ENCODE peak calls at places on chromosomes 3 and 15, in six cellular contexts. U is mesendoderm, G is H9, H is neuronal stem cell, L is mesenchymal stem cell, E is H1. R is an unnamed sample.

GRCh38 chr3:24513463-24513862 is 18.8 kb upstream of the THRB start:
- DNase-seq in G (no peak), H (no peak), U (no peak), E (no peak), L (peak), R (no peak)

GRCh38 chr3:112747624-112748023 is 99.0 kb downstream of the CD200R1L start:
- DNase-seq in G (no peak), E (no peak), H (no peak), U (no peak), L (no peak), R (no peak)

GRCh38 chr15:70967646-70968045 is 75.0 kb downstream of the LRRC49 start:
- DNase-seq in L (no peak), E (no peak), H (no peak), G (no peak), U (no peak), R (no peak)

GRCh38 chr3:73622135-73622534 is 2.6 kb downstream of the PDZRN3 start:
- DNase-seq in E (no peak), U (no peak), H (no peak), G (peak), L (peak), R (peak)

GRCh38 chr3:22734207-22734606 is 468.9 kb upstream of the UBE2E2 start:
- DNase-seq in G (no peak), H (no peak), E (no peak), U (peak), L (no peak), R (no peak)

GRCh38 chr15:57680021-57680420 is 26.5 kb upstream of the POLR2M start:
- DNase-seq in L (peak), U (no peak), G (no peak), H (no peak), E (no peak), R (peak)

GRCh38 chr15:20344601-20345400 is 196.8 kb downstream of the GOLGA6L6 start:
- DNase-seq in E (no peak), H (no peak), L (no peak), U (no peak), G (peak), R (no peak)

GRCh38 chr3:31004025-31004678 is 109.7 kb upstream of the GADL1 start:
- DNase-seq in E (no peak), H (no peak), G (no peak), U (no peak), L (peak), R (peak)

GRCh38 chr3:14113964-14114667 is 10.6 kb downstream of the CHCHD4 start:
- DNase-seq in H (no peak), E (no peak), U (peak), G (no peak), L (no peak), R (no peak)

GRCh38 chr3:127674793-127675189 is 2.0 kb downstream of the ABTB1 start:
- DNase-seq in E (no peak), L (no peak), G (no peak), H (no peak), U (no peak), R (no peak)

GRCh38 chr3:64131755-64132154 is 93.5 kb downstream of the PRICKLE2 start:
- DNase-seq in L (peak), G (no peak), H (no peak), E (no peak), U (no peak), R (no peak)

GRCh38 chr3:97736928-97737327 is 27.6 kb upstream of the ARL6 start:
- DNase-seq in H (no peak), E (no peak), L (no peak), U (no peak), G (no peak), R (no peak)

GRCh38 chr15:64536244-64536836 is 76.0 kb downstream of the ZNF609 start:
- DNase-seq in G (no peak), E (no peak), H (no peak), L (peak), U (peak), R (peak)

GRCh38 chr3:124217542-124217941 is 225.6 kb upstream of the ROPN1 start:
- DNase-seq in E (no peak), U (peak), L (peak), G (peak), H (peak), R (peak)

GRCh38 chr15:57330619-57331018 is 45.7 kb upstream of the CGNL1 start:
- DNase-seq in G (no peak), U (no peak), E (no peak), H (no peak), L (no peak), R (peak)

GRCh38 chr3:188700497-188700896 is 471.3 kb upstream of the TPRG1 start:
- DNase-seq in E (no peak), L (no peak), G (no peak), U (no peak), H (no peak), R (no peak)

GRCh38 chr15:33915571-33916407 is 52.5 kb upstream of the CHRM5 start:
- DNase-seq in E (no peak), U (peak), G (peak), L (no peak), H (no peak), R (no peak)

GRCh38 chr3:62732183-62732904 is 142.9 kb downstream of the CADPS start:
- DNase-seq in E (no peak), G (no peak), H (no peak), U (no peak), L (no peak), R (no peak)

GRCh38 chr3:76997733-76998132 is 42.2 kb upstream of the ROBO2 start:
- DNase-seq in L (peak), H (no peak), U (no peak), G (no peak), E (no peak), R (peak)

GRCh38 chr3:96267577-96267976 is 546.8 kb upstream of the EPHA6 start:
- DNase-seq in U (no peak), G (no peak), E (no peak), L (no peak), H (no peak), R (no peak)

GRCh38 chr15:81165565-81165964 is 31.1 kb upstream of the IL16 start:
- DNase-seq in G (no peak), L (no peak), U (no peak), H (no peak), E (no peak), R (peak)

GRCh38 chr15:70559223-70559823 is 204.0 kb downstream of the UACA start:
- DNase-seq in E (no peak), U (no peak), L (peak), H (no peak), G (peak), R (peak)

GRCh38 chr3:147960791-147961190 is 551.6 kb downstream of the ZIC1 start:
- DNase-seq in L (no peak), E (no peak), H (no peak), G (peak), U (peak), R (no peak)

GRCh38 chr15:34733621-34734020 is 21.2 kb downstream of the GJD2 start:
- DNase-seq in U (no peak), G (no peak), E (no peak), H (no peak), L (no peak), R (no peak)

GRCh38 chr3:148937477-148937876 is 53.9 kb upstream of the GYG1 start:
- DNase-seq in U (no peak), L (no peak), E (no peak), H (no peak), G (no peak), R (peak)

GRCh38 chr3:139327861-139328260 is 16.0 kb upstream of the MRPS22 start:
- DNase-seq in E (no peak), U (no peak), G (no peak), H (no peak), L (no peak), R (no peak)

GRCh38 chr15:48671381-48672022 is 26.0 kb upstream of the FBN1 start:
- DNase-seq in L (no peak), H (no peak), E (no peak), U (peak), G (no peak), R (peak)

GRCh38 chr15:52112203-52112750 is 298 bp downstream of the BCL2L10 start:
- DNase-seq in G (peak), H (no peak), U (no peak), E (no peak), L (no peak), R (no peak)

GRCh38 chr15:62708470-62708869 is 334.1 kb upstream of the TPM1 start:
- DNase-seq in U (no peak), L (no peak), E (no peak), H (no peak), G (no peak), R (no peak)

GRCh38 chr15:34275721-34276120 is 50.9 kb downstream of the EMC4 start:
- DNase-seq in G (no peak), U (no peak), E (no peak), H (no peak), L (no peak), R (no peak)

GRCh38 chr3:133364704-133365103 is 35.2 kb upstream of the BFSP2 start:
- DNase-seq in E (no peak), H (no peak), L (no peak), G (no peak), U (no peak), R (no peak)

GRCh38 chr3:143896486-143896885 is 48.2 kb upstream of the SLC9A9 start:
- DNase-seq in U (no peak), L (no peak), E (no peak), G (no peak), H (no peak), R (no peak)

GRCh38 chr3:126389112-126389791 is 5.5 kb upstream of the CFAP100 start:
- DNase-seq in E (peak), G (peak), U (peak), H (peak), L (peak), R (peak)

GRCh38 chr3:65829228-65829627 is 209.5 kb downstream of the MAGI1 start:
- DNase-seq in U (peak), G (no peak), H (no peak), E (no peak), L (no peak), R (no peak)

GRCh38 chr3:30344288-30344687 is 262.1 kb upstream of the TGFBR2 start:
- DNase-seq in L (no peak), H (no peak), U (no peak), G (no peak), E (no peak), R (no peak)

GRCh38 chr15:68414591-68414990 is 17.4 kb downstream of the ITGA11 start:
- DNase-seq in G (peak), U (no peak), H (no peak), L (no peak), E (no peak), R (no peak)

GRCh38 chr3:66466606-66467270 is 34.1 kb downstream of the LRIG1 start:
- DNase-seq in G (no peak), L (no peak), E (no peak), H (no peak), U (no peak), R (no peak)

GRCh38 chr15:88980498-88980897 is 67.3 kb upstream of the MFGE8 start:
- DNase-seq in L (no peak), H (no peak), U (no peak), E (no peak), G (no peak), R (no peak)

GRCh38 chr15:88981244-88982215 is 68.4 kb upstream of the MFGE8 start:
- DNase-seq in G (no peak), U (peak), E (no peak), L (no peak), H (no peak), R (no peak)

GRCh38 chr15:88982946-88983342 is 69.8 kb upstream of the MFGE8 start:
- DNase-seq in E (no peak), H (no peak), G (no peak), U (peak), L (no peak), R (no peak)

GRCh38 chr15:88983861-88984429 is 70.8 kb upstream of the MFGE8 start:
- DNase-seq in E (no peak), L (no peak), H (no peak), G (no peak), U (no peak), R (no peak)

DNA sequence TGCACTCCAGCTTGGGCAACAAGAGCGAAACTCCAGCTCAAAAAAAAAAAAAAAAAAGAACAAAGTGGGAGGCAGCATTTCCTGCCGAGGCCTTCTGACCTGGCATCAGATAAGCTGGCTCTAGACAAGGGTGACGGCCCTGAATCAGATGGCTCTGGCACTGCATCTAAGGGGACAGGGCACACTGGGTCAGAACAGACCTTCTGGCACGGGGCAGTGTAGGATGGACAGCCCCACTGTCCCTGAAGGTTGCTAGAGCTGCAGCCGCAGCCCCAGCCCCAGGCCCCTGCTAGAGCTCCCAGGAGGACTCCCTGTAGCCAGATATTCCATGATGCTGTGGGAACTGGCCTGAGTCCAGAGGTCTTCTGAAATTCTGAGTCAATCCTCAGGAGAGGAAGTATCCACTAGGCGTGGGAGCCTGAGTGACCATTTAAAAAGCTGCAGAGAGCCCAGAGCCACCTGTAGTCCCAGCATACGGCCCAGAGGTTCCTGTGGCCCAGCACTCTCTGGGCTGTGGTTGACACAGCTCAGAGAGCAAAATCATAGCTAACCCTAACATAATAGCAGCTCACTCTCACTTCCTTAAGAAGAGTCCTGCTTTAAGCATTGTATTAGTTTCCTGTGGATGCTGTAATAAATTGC is 69.2 kb upstream of the MFGE8 start:
- DNase-seq in L (peak), H (no peak), U (peak), E (no peak), G (no peak), R (peak)
- H3K4ac ChIP-seq in L (peak), H (no peak), U (peak), E (peak), G (no peak), R (peak)

DNA sequence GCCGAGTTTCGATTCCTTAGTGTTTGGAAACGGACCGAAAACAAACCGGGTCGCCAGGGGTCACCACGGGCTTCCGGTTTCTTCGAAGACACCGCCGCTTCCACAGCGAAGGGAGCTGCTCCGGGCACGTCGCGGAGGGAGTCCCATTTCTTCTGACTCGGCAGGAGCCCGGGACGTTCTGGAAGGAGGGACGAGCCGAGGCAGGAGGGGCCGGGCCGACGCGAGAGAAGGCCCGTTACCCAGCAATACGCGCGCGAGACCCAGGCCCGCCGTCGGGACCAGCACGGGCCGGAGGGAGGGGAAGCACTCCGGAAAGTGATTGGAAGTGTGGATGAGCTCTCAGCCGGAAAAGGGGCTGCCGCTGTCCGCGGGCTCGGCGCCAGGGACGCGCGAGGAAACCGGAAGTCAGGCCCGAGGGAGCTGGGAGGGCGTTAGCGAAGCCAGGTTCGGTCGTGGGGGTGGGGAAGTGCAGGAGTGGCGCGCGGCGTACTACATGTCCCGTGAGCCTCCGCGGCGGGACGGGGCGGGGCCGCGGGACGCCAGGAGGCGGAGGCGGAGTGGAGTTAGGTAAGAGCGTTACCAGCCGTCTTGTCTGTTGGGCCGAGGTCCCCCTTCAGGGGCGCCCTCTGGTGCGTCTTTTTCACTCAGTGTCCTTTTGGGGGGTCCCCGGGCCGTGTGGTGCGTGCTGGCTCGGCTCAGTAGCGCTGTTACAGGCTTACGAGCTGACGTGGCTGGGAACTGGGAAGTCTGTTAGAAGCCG is at the start of the genes AZI2 and ZCWPW2:
- DNase-seq in G (peak), L (peak), U (peak), H (peak), E (peak), R (peak)
- H3K4ac ChIP-seq in G (no peak), L (peak), U (peak), H (peak), E (no peak), R (peak)

GRCh38 chr15:92800013-92800412 is 100.1 kb upstream of the CHD2 start:
- DNase-seq in G (no peak), L (no peak), U (no peak), H (no peak), E (no peak), R (no peak)

GRCh38 chr15:92801774-92802464 is 98.2 kb upstream of the CHD2 start:
- DNase-seq in H (no peak), E (no peak), G (no peak), U (peak), L (peak), R (peak)

GRCh38 chr15:92803536-92803851 is 96.6 kb upstream of the CHD2 start:
- DNase-seq in L (no peak), G (no peak), U (no peak), E (no peak), H (no peak), R (no peak)

GRCh38 chr15:92803852-92804609 is 96.1 kb upstream of the CHD2 start:
- DNase-seq in G (no peak), L (peak), H (no peak), E (no peak), U (peak), R (peak)

DNA sequence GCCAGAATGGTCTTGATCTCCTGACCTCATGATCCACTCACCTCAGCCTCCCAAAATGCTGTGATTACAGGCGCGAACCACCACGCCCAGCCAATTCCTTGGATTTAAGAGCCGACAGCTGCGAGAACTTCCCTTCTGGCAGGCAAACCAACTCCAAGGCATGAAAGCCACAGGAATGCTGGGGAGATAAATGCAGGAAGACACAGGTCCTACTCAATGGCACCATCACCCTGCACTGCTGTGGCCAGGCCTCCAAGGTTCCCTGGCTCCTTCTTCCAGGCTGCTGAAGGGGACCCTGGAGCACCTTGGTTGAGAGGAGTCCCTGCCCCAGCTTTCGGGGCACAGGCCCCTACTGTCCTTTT is 98.7 kb upstream of the CHD2 start:
- DNase-seq in H (no peak), G (no peak), U (peak), E (no peak), L (peak), R (peak)
- H3K4ac ChIP-seq in H (no peak), G (no peak), U (no peak), E (no peak), L (peak), R (peak)

DNA sequence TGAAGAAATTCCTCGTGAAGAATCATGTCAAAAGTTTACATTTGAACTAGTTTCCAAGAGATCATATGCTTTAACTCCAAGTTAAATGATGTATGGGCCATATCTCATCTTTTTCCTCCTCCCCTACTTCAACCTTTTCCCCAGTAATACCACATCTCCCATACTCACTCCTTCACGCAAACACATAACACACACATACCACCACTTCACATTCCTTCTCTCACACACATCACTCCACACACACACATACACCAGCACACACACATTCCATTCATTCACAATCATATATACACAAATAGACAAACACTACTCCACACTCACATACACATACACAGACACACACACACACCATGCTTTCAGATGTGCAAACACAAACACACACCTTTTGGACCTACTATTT is 769.0 kb upstream of the NR2F2 start:
- DNase-seq in U (no peak), L (peak), G (no peak), H (no peak), E (no peak), R (peak)
- H3K4ac ChIP-seq in U (no peak), L (no peak), G (no peak), H (no peak), E (no peak), R (peak)

GRCh38 chr3:53671192-53672021 is 174.8 kb downstream of the CHDH start:
- DNase-seq in G (no peak), H (no peak), U (no peak), L (no peak), E (no peak), R (no peak)
- H3K4ac ChIP-seq in G (no peak), H (no peak), U (no peak), L (no peak), E (no peak), R (no peak)